ENCODE peak calls at places on chromosomes 4 and X, in ten cellular contexts. M is NCI-H2081; B is fibroblast of the aortic adventitia; L is mesenteric fat pad; K is ascending aorta; R is effector CD4-positive, alpha-beta T cell; I is stimulated activated CD4-positive, alpha-beta T cell treated with anti-CD3 and anti-CD28 coated beads, Interleukin-1b, Interleukin-23, amount 100 ng/mL, for 1 hour; H is LHCN-M2; V is progenitor cell of endocrine pancreas; E is DMS53. G is an unnamed sample.

GRCh38 chr4:88158360-88159136 is at the start of gene ABCG2:
- DNase-seq in M (peak), B (peak), L (no peak), K (peak), R (peak), I (no peak), H (peak), V (peak), E (peak), G (peak)

GRCh38 chr4:15536552-15537499 is 67.1 kb downstream of the CC2D2A start:
- DNase-seq in M (no peak), B (no peak), L (no peak), K (no peak), R (no peak), I (no peak), H (no peak), V (no peak), E (no peak), G (no peak)

GRCh38 chr4:25928956-25929336 is 14.9 kb downstream of the SMIM20 start:
- DNase-seq in M (peak), B (peak), L (no peak), K (peak), R (no peak), I (no peak), H (peak), V (no peak), E (peak), G (no peak)

GRCh38 chrX:23907106-23907495 is 637 bp downstream of the APOO start:
- DNase-seq in M (no peak), B (no peak), L (no peak), K (no peak), R (no peak), I (no peak), H (no peak), V (no peak), E (peak), G (no peak)

GRCh38 chr4:162126754-162127153 is 37.0 kb downstream of the FSTL5 start:
- DNase-seq in M (no peak), B (no peak), L (no peak), K (no peak), R (no peak), I (no peak), H (no peak), V (no peak), E (no peak), G (no peak)

GRCh38 chrX:150060406-150060805 is 122.1 kb upstream of the EOLA2 start:
- DNase-seq in M (no peak), B (no peak), L (no peak), K (no peak), R (no peak), I (no peak), H (peak), V (no peak), E (no peak), G (no peak)

GRCh38 chr4:16581117-16581516 is 317.3 kb downstream of the LDB2 start:
- DNase-seq in M (no peak), B (no peak), L (no peak), K (no peak), R (no peak), I (no peak), H (no peak), V (no peak), E (no peak), G (no peak)

GRCh38 chrX:55135171-55135570 is 46.4 kb downstream of the PAGE2 start:
- DNase-seq in M (no peak), B (peak), L (no peak), K (no peak), R (peak), I (peak), H (peak), V (no peak), E (peak), G (no peak)

GRCh38 chr4:123892368-123892961 is 495.9 kb downstream of the SPRY1 start:
- DNase-seq in M (no peak), B (no peak), L (no peak), K (no peak), R (no peak), I (no peak), H (no peak), V (no peak), E (no peak), G (no peak)

GRCh38 chr4:169272265-169272886 is 1.6 kb upstream of the SH3RF1 start:
- DNase-seq in M (no peak), B (peak), L (no peak), K (no peak), R (no peak), I (no peak), H (peak), V (no peak), E (no peak), G (no peak)

GRCh38 chr4:76562161-76562560 is 127.1 kb downstream of the SHROOM3 start:
- DNase-seq in M (no peak), B (peak), L (no peak), K (no peak), R (no peak), I (no peak), H (peak), V (no peak), E (no peak), G (no peak)

GRCh38 chrX:12447448-12448154 is 309.3 kb downstream of the FRMPD4 start:
- DNase-seq in M (no peak), B (peak), L (no peak), K (no peak), R (no peak), I (no peak), H (peak), V (no peak), E (no peak), G (no peak)

GRCh38 chr4:48131736-48132135 is 2.3 kb downstream of the TXK start:
- DNase-seq in M (no peak), B (no peak), L (no peak), K (no peak), R (no peak), I (no peak), H (no peak), V (no peak), E (peak), G (no peak)

GRCh38 chrX:45824471-45824870 is 623.8 kb upstream of the DIPK2B start:
- DNase-seq in M (no peak), B (peak), L (no peak), K (peak), R (peak), I (no peak), H (peak), V (no peak), E (peak), G (no peak)

GRCh38 chrX:85590638-85591037 is 211.2 kb upstream of the POF1B start:
- DNase-seq in M (no peak), B (no peak), L (no peak), K (no peak), R (no peak), I (no peak), H (no peak), V (no peak), E (no peak), G (no peak)

GRCh38 chr4:152962160-152962559 is 26.0 kb downstream of the FHDC1 start:
- DNase-seq in M (no peak), B (no peak), L (no peak), K (no peak), R (no peak), I (no peak), H (no peak), V (no peak), E (no peak), G (no peak)

GRCh38 chrX:24838624-24839023 is 144.9 kb downstream of the POLA1 start:
- DNase-seq in M (peak), B (peak), L (no peak), K (no peak), R (peak), I (no peak), H (peak), V (no peak), E (peak), G (no peak)

GRCh38 chr4:84796388-84796787 is 170.1 kb downstream of the WDFY3 start:
- DNase-seq in M (no peak), B (no peak), L (no peak), K (no peak), R (no peak), I (no peak), H (no peak), V (no peak), E (peak), G (no peak)

GRCh38 chr4:8908206-8908893 is 36.7 kb upstream of the HMX1 start:
- DNase-seq in M (no peak), B (no peak), L (peak), K (peak), R (no peak), I (no peak), H (no peak), V (peak), E (no peak), G (peak)

GRCh38 chrX:81232218-81232617 is 30.3 kb downstream of the SH3BGRL start:
- DNase-seq in M (no peak), B (no peak), L (no peak), K (no peak), R (no peak), I (no peak), H (no peak), V (no peak), E (no peak), G (no peak)

GRCh38 chrX:40170830-40171512 is 73.2 kb upstream of the BCOR start:
- DNase-seq in M (no peak), B (no peak), L (no peak), K (no peak), R (no peak), I (no peak), H (no peak), V (no peak), E (peak), G (no peak)

GRCh38 chrX:129520151-129520550 is 3.1 kb downstream of the SMARCA1 start:
- DNase-seq in M (no peak), B (no peak), L (no peak), K (no peak), R (no peak), I (no peak), H (no peak), V (no peak), E (no peak), G (no peak)

GRCh38 chrX:41600266-41600665 is 88.5 kb upstream of the GPR34 start:
- DNase-seq in M (no peak), B (peak), L (no peak), K (no peak), R (no peak), I (no peak), H (peak), V (no peak), E (no peak), G (no peak)

GRCh38 chr4:179040259-179040658 is 1598.0 kb upstream of the AGA start:
- DNase-seq in M (no peak), B (no peak), L (no peak), K (no peak), R (no peak), I (no peak), H (no peak), V (no peak), E (no peak), G (no peak)

GRCh38 chr4:145176641-145177432 is 3.6 kb downstream of the OTUD4 start:
- DNase-seq in M (no peak), B (no peak), L (no peak), K (no peak), R (no peak), I (no peak), H (peak), V (no peak), E (no peak), G (no peak)

GRCh38 chr4:86033171-86033570 is 326.7 kb downstream of the MAPK10 start:
- DNase-seq in M (peak), B (peak), L (no peak), K (peak), R (no peak), I (no peak), H (peak), V (no peak), E (no peak), G (no peak)

GRCh38 chr4:183571350-183572076 is 66.7 kb downstream of the ING2 start:
- DNase-seq in M (no peak), B (no peak), L (no peak), K (no peak), R (no peak), I (no peak), H (peak), V (no peak), E (peak), G (no peak)

GRCh38 chr4:87505862-87506261 is 23.3 kb downstream of the SPARCL1 start:
- DNase-seq in M (no peak), B (no peak), L (no peak), K (no peak), R (no peak), I (no peak), H (peak), V (no peak), E (no peak), G (no peak)

GRCh38 chrX:52359614-52360232 is 9.1 kb upstream of the XAGE2 start:
- DNase-seq in M (no peak), B (peak), L (no peak), K (no peak), R (no peak), I (no peak), H (peak), V (no peak), E (no peak), G (no peak)

GRCh38 chrX:119417842-119418241 is 18.7 kb downstream of the SLC25A43 start:
- DNase-seq in M (no peak), B (no peak), L (no peak), K (no peak), R (no peak), I (no peak), H (no peak), V (no peak), E (peak), G (no peak)

GRCh38 chr4:184400891-184401290 is 73.5 kb downstream of the IRF2 start:
- DNase-seq in M (no peak), B (no peak), L (no peak), K (no peak), R (no peak), I (no peak), H (no peak), V (no peak), E (no peak), G (no peak)

G was measured in spleen.